ENCODE peak calls at places on chromosomes 2 and 18, in six cellular contexts. Z, Y, B, P, T and V are unnamed samples.

GRCh38 chr2:102841107-102841840 is 79.4 kb downstream of the TMEM182 start:
- DNase-seq in Z (peak; percentile 25), Y (no peak), B (no peak), P (peak; percentile 28), T (peak; percentile 69), V (no peak)

GRCh38 chr18:10588975-10589374 is 63.1 kb downstream of the NAPG start:
- DNase-seq in Z (no peak), Y (no peak), B (no peak), P (peak; percentile 51), T (no peak), V (no peak)

GRCh38 chr18:77234504-77235365 is 14.9 kb upstream of the GALR1 start:
- DNase-seq in Z (no peak), Y (no peak), B (no peak), P (peak; percentile 54), T (no peak), V (no peak)

GRCh38 chr2:57205241-57205640 is 841.4 kb upstream of the VRK2 start:
- DNase-seq in Z (no peak), Y (no peak), B (no peak), P (no peak), T (no peak), V (no peak)

GRCh38 chr2:63842149-63843061 is 709 bp downstream of the UGP2 start:
- DNase-seq in Z (peak; percentile 72), Y (no peak), B (peak; percentile 31), P (no peak), T (peak; percentile 48), V (no peak)

GRCh38 chr2:98140210-98140609 is 53.2 kb downstream of the VWA3B start:
- DNase-seq in Z (no peak), Y (no peak), B (no peak), P (no peak), T (no peak), V (no peak)

GRCh38 chr2:113173563-113174368 is at the start of gene PSD4:
- DNase-seq in Z (no peak), Y (peak; percentile 76), B (no peak), P (no peak), T (no peak), V (peak; percentile 69)

GRCh38 chr2:187055463-187055862 is 206.5 kb upstream of the ZSWIM2 start:
- DNase-seq in Z (no peak), Y (no peak), B (no peak), P (no peak), T (no peak), V (no peak)

GRCh38 chr2:240159251-240159839 is 18.9 kb upstream of the OTOS start:
- DNase-seq in Z (no peak), Y (no peak), B (no peak), P (no peak), T (no peak), V (no peak)

GRCh38 chr2:120984046-120984445 is 248.4 kb downstream of the GLI2 start:
- DNase-seq in Z (no peak), Y (no peak), B (no peak), P (no peak), T (no peak), V (no peak)

GRCh38 chr2:178241852-178242551 is 47.7 kb downstream of the OSBPL6 start:
- DNase-seq in Z (peak; percentile 89), Y (no peak), B (peak; percentile 77), P (peak; percentile 53), T (peak; percentile 87), V (no peak)

GRCh38 chr2:43199492-43200481 is 26.6 kb downstream of the ZFP36L2 start:
- DNase-seq in Z (no peak), Y (no peak), B (peak; percentile 85), P (no peak), T (no peak), V (no peak)

GRCh38 chr2:223048519-223048918 is 3.5 kb upstream of the KCNE4 start:
- DNase-seq in Z (no peak), Y (no peak), B (no peak), P (no peak), T (no peak), V (no peak)

GRCh38 chr2:109189751-109190150 is 60.7 kb downstream of the SH3RF3 start:
- DNase-seq in Z (no peak), Y (no peak), B (no peak), P (no peak), T (no peak), V (no peak)

GRCh38 chr2:98489971-98490962 is 45.6 kb downstream of the INPP4A start:
- DNase-seq in Z (no peak), Y (no peak), B (no peak), P (no peak), T (no peak), V (no peak)

GRCh38 chr2:208466133-208466919 is 59.7 kb downstream of the PTH2R start:
- DNase-seq in Z (peak; percentile 42), Y (no peak), B (peak; percentile 19), P (peak; percentile 43), T (peak; percentile 17), V (no peak)

GRCh38 chr18:58611471-58612131 is 17.3 kb downstream of the ALPK2 start:
- DNase-seq in Z (peak; percentile 34), Y (no peak), B (no peak), P (no peak), T (peak; percentile 32), V (no peak)

GRCh38 chr18:50507120-50507590 is 52.7 kb upstream of the MAPK4 start:
- DNase-seq in Z (peak; percentile 29), Y (no peak), B (peak; percentile 49), P (peak; percentile 37), T (peak; percentile 47), V (no peak)